ENCODE peak calls at places on chromosome 10, in nine cellular contexts. W, V, E, X, F, D, G, C and T are unnamed samples. For H3K9me3 and H3K4me1, the result is how much of the 10 kb centered on the place peaks cover.

GRCh38 chr10:122492955-122493597 is 31.7 kb downstream of the HTRA1 start:
- DNase-seq in W (no peak), V (no peak), E (no peak), X (no peak), F (peak), D (peak), G (no peak), C (peak), T (no peak)

GRCh38 chr10:47050618-47051455 is 139.6 kb downstream of the PTPN20 start:
- DNase-seq in W (no peak), V (no peak), E (no peak), X (no peak), F (no peak), D (no peak), G (no peak), C (no peak), T (no peak)

GRCh38 chr10:118373786-118374185 is 31.7 kb upstream of the FAM204A start:
- DNase-seq in W (no peak), V (no peak), E (no peak), X (no peak), F (no peak), D (peak), G (no peak), C (no peak), T (no peak)

GRCh38 chr10:125103466-125104377 is 56.6 kb downstream of the CTBP2 start:
- DNase-seq in W (no peak), V (no peak), E (no peak), X (peak), F (no peak), D (no peak), G (no peak), C (no peak), T (no peak)

GRCh38 chr10:76393875-76394706 is 962.7 kb downstream of the LRMDA start:
- DNase-seq in W (no peak), V (no peak), E (no peak), X (no peak), F (peak), D (no peak), G (no peak), C (no peak), T (no peak)

GRCh38 chr10:105189464-105189800 is 548.3 kb downstream of the SORCS3 start:
- DNase-seq in W (no peak), V (no peak), E (no peak), X (no peak), F (no peak), D (no peak), G (no peak), C (no peak), T (no peak)

GRCh38 chr10:62177111-62177510 is 91.5 kb downstream of the RTKN2 start:
- DNase-seq in W (no peak), V (no peak), E (no peak), X (no peak), F (no peak), D (no peak), G (no peak), C (no peak), T (no peak)

GRCh38 chr10:119803264-119803663 is 69.4 kb downstream of the MCMBP start:
- DNase-seq in W (no peak), V (no peak), E (no peak), X (no peak), F (no peak), D (peak), G (no peak), C (no peak), T (no peak)

GRCh38 chr10:122461729-122462532 is 578 bp downstream of the HTRA1 start:
- DNase-seq in W (no peak), V (peak), E (no peak), X (peak), F (no peak), D (no peak), G (peak), C (no peak), T (no peak)

GRCh38 chr10:43524434-43525247 is 49.8 kb downstream of the ZNF239 start:
- DNase-seq in W (no peak), V (no peak), E (no peak), X (no peak), F (no peak), D (peak), G (no peak), C (no peak), T (no peak)
- H3K9me3 ChIP-seq in W (under half), V (half or more), E (half or more), X (half or more), F (under half), D (under half), G (under half), C (half or more), T (under half)

DNA sequence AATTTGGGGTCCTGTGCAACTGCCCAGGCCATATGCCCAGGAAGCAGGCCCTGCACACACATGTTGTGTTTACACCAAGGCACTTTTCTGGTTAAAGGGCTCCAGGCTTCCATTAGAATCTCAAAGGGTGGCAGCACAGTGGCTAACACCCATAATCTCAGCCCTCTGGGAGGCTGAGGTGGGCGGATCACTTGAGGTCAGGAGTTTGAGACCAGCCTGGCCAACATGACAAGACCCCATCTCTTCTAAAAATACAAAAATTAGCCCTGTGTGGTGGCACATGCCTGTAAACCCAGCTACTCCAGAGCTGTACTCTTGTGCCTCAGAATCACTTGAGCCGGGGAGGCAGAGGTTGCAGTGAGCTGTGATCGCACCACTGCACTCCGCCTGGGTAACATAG is 53.6 kb downstream of the SPOCK2 start:
- DNase-seq in W (no peak), V (no peak), E (no peak), X (no peak), F (no peak), D (no peak), G (no peak), C (no peak), T (no peak)
- H3K4me1 ChIP-seq in W (under half), V (under half), E (under half), X (under half), F (under half), D (under half), G (under half), C (under half), T (under half)

GRCh38 chr10:70777063-70777875 is 7.9 kb downstream of the TBATA start:
- DNase-seq in W (no peak), V (peak), E (no peak), X (no peak), F (no peak), D (no peak), G (no peak), C (no peak), T (no peak)
- H3K9me3 ChIP-seq in W (under half), V (under half), E (under half), X (under half), F (under half), D (under half), G (under half), C (under half), T (under half)

GRCh38 chr10:103651783-103652476 is 158.4 kb downstream of the NEURL1 start:
- DNase-seq in W (no peak), V (no peak), E (no peak), X (peak), F (no peak), D (no peak), G (no peak), C (peak), T (no peak)
- H3K4me1 ChIP-seq in W (under half), V (under half), E (under half), X (half or more), F (under half), D (under half), G (under half), C (half or more), T (under half)

GRCh38 chr10:108982141-108982540 is 941.2 kb downstream of the XPNPEP1 start:
- DNase-seq in W (no peak), V (no peak), E (no peak), X (no peak), F (no peak), D (no peak), G (no peak), C (no peak), T (no peak)

GRCh38 chr10:108980869-108981268 is 942.4 kb downstream of the XPNPEP1 start:
- DNase-seq in W (no peak), V (no peak), E (no peak), X (no peak), F (no peak), D (no peak), G (no peak), C (no peak), T (no peak)
- H3K9me3 ChIP-seq in W (under half), V (under half), E (under half), X (under half), F (under half), D (under half), G (under half), C (under half), T (under half)

GRCh38 chr10:73865107-73865458 is 9.3 kb downstream of the CAMK2G start:
- DNase-seq in W (no peak), V (no peak), E (no peak), X (no peak), F (no peak), D (no peak), G (no peak), C (no peak), T (no peak)

GRCh38 chr10:73867871-73868631 is 6.3 kb downstream of the CAMK2G start:
- DNase-seq in W (no peak), V (no peak), E (no peak), X (no peak), F (no peak), D (no peak), G (no peak), C (peak), T (no peak)

GRCh38 chr10:73867126-73867807 is 7.1 kb downstream of the CAMK2G start:
- DNase-seq in W (no peak), V (no peak), E (no peak), X (no peak), F (no peak), D (no peak), G (no peak), C (no peak), T (no peak)

GRCh38 chr10:73865459-73866442 is 8.6 kb downstream of the CAMK2G start:
- DNase-seq in W (peak), V (peak), E (no peak), X (no peak), F (no peak), D (no peak), G (no peak), C (peak), T (peak)

DNA sequence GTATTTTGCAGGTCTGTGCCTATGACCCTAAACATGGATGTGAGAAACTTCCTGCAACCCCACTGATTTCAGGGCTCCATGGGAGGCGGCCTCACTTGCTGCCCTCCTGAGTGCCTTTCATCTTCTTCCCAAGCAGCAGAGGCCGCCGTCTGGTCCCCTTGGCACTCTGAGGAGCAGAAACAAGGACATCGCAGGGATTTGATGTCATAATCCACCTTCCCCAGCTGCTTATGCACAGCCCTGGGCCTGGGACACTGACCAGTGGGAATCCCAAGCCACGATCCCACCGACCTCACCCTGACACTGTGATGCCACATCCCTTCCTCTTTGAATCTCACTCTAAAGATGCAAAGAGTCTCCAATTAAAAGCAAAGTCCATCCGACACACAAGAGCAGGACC is 7.7 kb downstream of the CAMK2G start:
- DNase-seq in W (no peak), V (no peak), E (no peak), X (no peak), F (no peak), D (no peak), G (no peak), C (no peak), T (no peak)
- H3K4me1 ChIP-seq in W (under half), V (under half), E (under half), X (half or more), F (under half), D (under half), G (under half), C (under half), T (half or more)

DNA sequence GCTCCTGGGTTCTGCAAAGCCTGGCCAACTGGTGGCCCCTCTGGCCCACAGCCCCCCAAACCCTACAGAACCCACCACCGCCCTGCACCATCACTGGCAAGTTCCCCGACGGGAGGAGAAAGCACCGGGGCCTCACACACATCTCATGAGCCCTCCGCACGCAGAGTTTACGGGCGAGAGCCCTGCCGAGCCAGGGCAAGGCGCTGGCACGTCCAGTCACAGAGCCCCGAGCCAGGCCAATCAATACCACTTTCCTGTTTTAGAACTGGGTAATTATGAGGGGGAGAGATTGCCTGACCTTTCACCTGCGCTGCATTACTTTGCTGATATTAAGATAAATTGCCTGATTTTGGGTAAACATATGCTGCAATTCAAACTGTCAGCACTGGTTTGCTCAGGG is 113.3 kb downstream of the EBF3 start:
- DNase-seq in W (no peak), V (no peak), E (no peak), X (no peak), F (no peak), D (no peak), G (no peak), C (no peak), T (no peak)
- H3K9me3 ChIP-seq in W (under half), V (under half), E (under half), X (under half), F (under half), D (under half), G (under half), C (under half), T (under half)